ENCODE peak calls at places on chromosomes 5 and 9, in nine cellular contexts. Q is NCI-H2029 treated with DMSO at 0.1 percent for 48 hours; E is WTC11; Z is stimulated activated CD4-positive, alpha-beta T cell treated with anti-CD3 and anti-CD28 coated beads, Interleukin-1b, Interleukin-23, amount 100 ng/mL, for 1 hour; F is Ammon's horn; T is Calu3; J is substantia nigra; B is lower leg skin; W is NCI-H69. H is an unnamed sample.
A peak's percentile ranks its signal among the peaks of the same experiment; 100 is the strongest.

GRCh38 chr5:1085391-1085790 is 26.5 kb downstream of the SLC12A7 start:
- DNase-seq in Z (no peak), Q (no peak), J (no peak), E (no peak), T (no peak), F (no peak), B (no peak), W (no peak), H (no peak)

GRCh38 chr9:36903541-36904435 is 130.3 kb downstream of the PAX5 start:
- DNase-seq in Q (no peak), E (no peak), W (peak; percentile 86), Z (no peak), T (peak; percentile 51), J (no peak), B (peak; percentile 80), F (no peak), H (peak; percentile 87)

GRCh38 chr9:95764920-95765319 is 110.6 kb upstream of the ERCC6L2 start:
- DNase-seq in T (no peak), E (no peak), J (no peak), W (peak; percentile 90), Z (no peak), Q (no peak), F (no peak), B (no peak), H (no peak)

GRCh38 chr9:71048271-71048670 is 73.2 kb downstream of the TRPM3 start:
- DNase-seq in W (no peak), Q (no peak), T (no peak), J (no peak), B (no peak), E (no peak), F (no peak), Z (no peak), H (no peak)

GRCh38 chr9:112059145-112059979 is 115.7 kb downstream of the SUSD1 start:
- DNase-seq in W (peak; percentile 31), E (no peak), J (peak; percentile 20), T (no peak), Z (no peak), F (peak; percentile 73), Q (no peak), B (no peak), H (peak; percentile 84)

GRCh38 chr5:142235050-142235797 is 89.6 kb downstream of the SPRY4 start:
- DNase-seq in E (peak; percentile 78), T (peak; percentile 59), B (no peak), W (no peak), Z (no peak), J (no peak), Q (no peak), F (no peak), H (no peak)

GRCh38 chr9:110016340-110016739 is 191.6 kb downstream of the C9orf152 start:
- DNase-seq in J (no peak), B (no peak), Q (no peak), E (no peak), F (no peak), T (no peak), W (peak; percentile 66), Z (no peak), H (peak; percentile 57)

GRCh38 chr9:97510797-97511761 is 9.6 kb downstream of the TMOD1 start:
- DNase-seq in E (no peak), Q (no peak), J (no peak), W (peak; percentile 61), T (no peak), Z (no peak), B (no peak), F (peak; percentile 57), H (peak; percentile 85)

GRCh38 chr9:110443878-110444245 is 106.2 kb upstream of the TXNDC8 start:
- DNase-seq in F (no peak), T (no peak), B (no peak), W (no peak), J (no peak), E (no peak), Q (no peak), Z (no peak), H (peak; percentile 93)

GRCh38 chr5:133149333-133149732 is 97.5 kb downstream of the HSPA4 start:
- DNase-seq in W (peak; percentile 96), F (no peak), J (no peak), E (no peak), T (no peak), Z (no peak), B (peak; percentile 50), Q (no peak), H (no peak)

GRCh38 chr5:77893225-77893860 is 117.2 kb upstream of the TBCA start:
- DNase-seq in T (peak; percentile 28), W (peak; percentile 36), B (no peak), E (no peak), Q (no peak), F (peak; percentile 42), Z (no peak), J (no peak), H (peak; percentile 97)

GRCh38 chr9:36802171-36802920 is 229.7 kb downstream of the MELK start:
- DNase-seq in F (peak; percentile 91), Z (no peak), E (no peak), J (peak; percentile 15), T (no peak), B (no peak), Q (no peak), W (peak; percentile 70), H (peak; percentile 53)

GRCh38 chr5:161312882-161313281 is 233.6 kb downstream of the GABRB2 start:
- DNase-seq in T (no peak), Z (no peak), Q (no peak), J (no peak), F (no peak), W (peak; percentile 3), B (no peak), E (no peak), H (no peak)

GRCh38 chr5:53482717-53483638 is 2.5 kb downstream of the FST start:
- DNase-seq in E (peak; percentile 57), J (no peak), Z (no peak), F (no peak), T (peak; percentile 45), Q (no peak), W (no peak), B (peak; percentile 87), H (peak; percentile 43)